ENCODE peak calls at places on chromosomes 2 and 18, in four cellular contexts. One of them, this sample, is unnamed.

GRCh38 chr18:416928-417327 is 83.6 kb downstream of the COLEC12 start:
- DNase-seq in PC-9: no peak
- DNase-seq in GM23248: no peak
- DNase-seq in K562: no peak
- DNase-seq in this sample: no peak

GRCh38 chr2:143426296-143426695 is 297.1 kb downstream of the ARHGAP15 start:
- DNase-seq in PC-9: no peak
- DNase-seq in GM23248: peak; percentile 94
- DNase-seq in K562: no peak
- DNase-seq in this sample: no peak

GRCh38 chr2:165778653-165779451 is 15.2 kb downstream of the GALNT3 start:
- DNase-seq in PC-9: no peak
- DNase-seq in GM23248: peak; percentile 22
- DNase-seq in K562: peak; percentile 12
- DNase-seq in this sample: no peak

GRCh38 chr2:23360571-23361125 is 24.3 kb upstream of the KLHL29 start:
- DNase-seq in PC-9: no peak
- DNase-seq in GM23248: peak; percentile 5
- DNase-seq in K562: no peak
- DNase-seq in this sample: no peak

GRCh38 chr18:42436366-42436765 is 481.3 kb downstream of the PIK3C3 start:
- DNase-seq in PC-9: no peak
- DNase-seq in GM23248: no peak
- DNase-seq in K562: no peak
- DNase-seq in this sample: no peak

GRCh38 chr2:9146656-9147055 is 60.0 kb upstream of the ASAP2 start:
- DNase-seq in PC-9: peak; percentile 63
- DNase-seq in GM23248: no peak
- DNase-seq in K562: no peak
- DNase-seq in this sample: no peak

GRCh38 chr2:235500761-235501662 is 7.2 kb downstream of the AGAP1 start:
- DNase-seq in PC-9: peak; percentile 48
- DNase-seq in GM23248: peak; percentile 77
- DNase-seq in K562: peak; percentile 58
- DNase-seq in this sample: no peak

GRCh38 chr2:127559454-127559853 is 24.0 kb downstream of the MYO7B start:
- DNase-seq in PC-9: no peak
- DNase-seq in GM23248: no peak
- DNase-seq in K562: no peak
- DNase-seq in this sample: no peak

GRCh38 chr2:3628800-3629199 is 29.2 kb upstream of the ALLC start:
- DNase-seq in PC-9: no peak
- DNase-seq in GM23248: no peak
- DNase-seq in K562: peak; percentile 28
- DNase-seq in this sample: no peak

GRCh38 chr2:158497486-158497885 is 40.7 kb downstream of the PKP4 start:
- DNase-seq in PC-9: no peak
- DNase-seq in GM23248: peak; percentile 39
- DNase-seq in K562: no peak
- DNase-seq in this sample: no peak

GRCh38 chr2:2020897-2021296 is 276.6 kb upstream of the PXDN start:
- DNase-seq in PC-9: no peak
- DNase-seq in GM23248: no peak
- DNase-seq in K562: no peak
- DNase-seq in this sample: no peak

GRCh38 chr18:14746897-14747296 is 1.1 kb upstream of the ANKRD30B start:
- DNase-seq in PC-9: no peak
- DNase-seq in GM23248: no peak
- DNase-seq in K562: no peak
- DNase-seq in this sample: no peak

GRCh38 chr2:128754246-128754724 is 435.6 kb upstream of the HS6ST1 start:
- DNase-seq in PC-9: no peak
- DNase-seq in GM23248: no peak
- DNase-seq in K562: no peak
- DNase-seq in this sample: no peak

GRCh38 chr18:58438984-58439311 is 189.9 kb downstream of the ALPK2 start:
- DNase-seq in PC-9: no peak
- DNase-seq in GM23248: peak; percentile 1
- DNase-seq in K562: no peak
- DNase-seq in this sample: no peak

GRCh38 chr18:57923606-57924005 is 120.4 kb upstream of the NEDD4L start:
- DNase-seq in PC-9: no peak
- DNase-seq in GM23248: no peak
- DNase-seq in K562: no peak
- DNase-seq in this sample: no peak

GRCh38 chr2:196105956-196106355 is 37.3 kb upstream of the DNAH7 start:
- DNase-seq in PC-9: no peak
- DNase-seq in GM23248: peak; percentile 5
- DNase-seq in K562: no peak
- DNase-seq in this sample: no peak
- H3K4me3 ChIP-seq in PC-9: no peak overlapping the region
- H3K4me3 ChIP-seq in GM23248: no peak overlapping the region
- H3K4me3 ChIP-seq in K562: no peak overlapping the region
- H3K4me3 ChIP-seq in this sample: no peak overlapping the region

GRCh38 chr2:74653985-74654882 is at the start of gene SEMA4F:
- DNase-seq in PC-9: peak; percentile 98
- DNase-seq in GM23248: peak; percentile 97
- DNase-seq in K562: peak; percentile 99
- DNase-seq in this sample: peak; percentile 75
- TF ChIP-seq EZH2 in PC-9: no peak
- TF ChIP-seq EZH2 in GM23248: no peak
- TF ChIP-seq EZH2 in K562: no peak
- TF ChIP-seq EZH2 in this sample: no peak

GRCh38 chr2:32277674-32278475 is at the start of gene YIPF4:
- DNase-seq in PC-9: peak; percentile 85
- DNase-seq in GM23248: peak; percentile 94
- DNase-seq in K562: peak; percentile 100
- DNase-seq in this sample: peak; percentile 41

GRCh38 chr2:32277363-32277673 is 386 bp upstream of the YIPF4 start:
- DNase-seq in PC-9: no peak
- DNase-seq in GM23248: no peak
- DNase-seq in K562: peak; percentile 14
- DNase-seq in this sample: no peak

GRCh38 chr2:32274289-32274688 is 3.4 kb upstream of the YIPF4 start:
- DNase-seq in PC-9: no peak
- DNase-seq in GM23248: no peak
- DNase-seq in K562: no peak
- DNase-seq in this sample: no peak

GRCh38 chr2:32271063-32271462 is 6.4 kb upstream of the NLRC4 start:
- DNase-seq in PC-9: no peak
- DNase-seq in GM23248: no peak
- DNase-seq in K562: no peak
- DNase-seq in this sample: no peak

DNA sequence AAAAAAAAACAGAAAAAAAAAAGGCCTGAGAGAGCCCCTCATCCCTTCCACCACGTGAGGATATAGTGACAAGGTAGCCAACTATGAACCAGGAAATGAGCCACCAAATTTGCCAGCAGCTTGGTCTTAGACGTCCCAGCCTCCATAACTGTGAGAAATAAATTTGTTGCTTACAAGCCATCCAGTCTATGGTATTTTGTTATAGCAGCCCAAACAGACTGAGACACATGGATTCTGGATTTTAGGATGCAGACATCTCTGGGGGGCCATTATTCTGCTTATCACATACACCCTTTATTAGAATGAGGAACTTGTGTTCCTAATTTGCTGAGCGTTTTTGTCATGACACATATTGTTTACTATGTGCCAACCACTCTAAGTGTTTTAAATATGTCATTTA is 5.4 kb upstream of the YIPF4 start:
- DNase-seq in PC-9: no peak
- DNase-seq in GM23248: no peak
- DNase-seq in K562: no peak
- DNase-seq in this sample: no peak
- H2AFZ ChIP-seq in PC-9: peak overlapping the region; percentile 25
- H2AFZ ChIP-seq in GM23248: no peak overlapping the region
- H2AFZ ChIP-seq in K562: peak overlapping the region; percentile 36
- H2AFZ ChIP-seq in this sample: no peak overlapping the region

GRCh38 chr2:36461039-36461681 is 105.6 kb downstream of the CRIM1 start:
- DNase-seq in PC-9: no peak
- DNase-seq in GM23248: peak; percentile 91
- DNase-seq in K562: no peak
- DNase-seq in this sample: peak; percentile 64
- H3K4me3 ChIP-seq in PC-9: peak overlapping the region; percentile 5
- H3K4me3 ChIP-seq in GM23248: no peak overlapping the region
- H3K4me3 ChIP-seq in K562: no peak overlapping the region
- H3K4me3 ChIP-seq in this sample: no peak overlapping the region

This sample was measured in keratinocyte.